ENCODE peak calls at places on chromosomes 12 and 14, in nine cellular contexts. B, I, H, D, Z, T, K, S and E are unnamed samples.

GRCh38 chr12:128486951-128487350 is 220.0 kb downstream of the TMEM132C start:
- DNase-seq in S (no peak), H (no peak), T (no peak), B (no peak), I (no peak), K (no peak), Z (no peak), D (no peak), E (no peak)

GRCh38 chr12:115922952-115923564 is 354.4 kb downstream of the MED13L start:
- DNase-seq in H (no peak), S (no peak), I (peak; percentile 27), T (no peak), Z (no peak), K (no peak), B (peak; percentile 53), D (no peak), E (no peak)

GRCh38 chr14:84707830-84708229 is 822.1 kb upstream of the FLRT2 start:
- DNase-seq in D (no peak), K (no peak), I (no peak), H (no peak), S (no peak), B (no peak), T (no peak), Z (no peak), E (no peak)

GRCh38 chr12:108634225-108634795 is 616 bp upstream of the SELPLG start:
- DNase-seq in Z (no peak), B (peak; percentile 44), K (peak; percentile 27), T (peak; percentile 30), D (no peak), H (peak; percentile 50), S (no peak), I (no peak), E (peak; percentile 85)

GRCh38 chr14:98210045-98210678 is 1061.8 kb downstream of the BCL11B start:
- DNase-seq in D (no peak), K (no peak), S (no peak), T (peak; percentile 58), I (peak; percentile 27), B (no peak), H (no peak), Z (no peak), E (no peak)

GRCh38 chr12:27213830-27214787 is 30.0 kb upstream of the STK38L start:
- DNase-seq in I (peak; percentile 38), Z (no peak), H (no peak), T (no peak), D (no peak), B (no peak), S (no peak), K (no peak), E (no peak)

GRCh38 chr14:62546862-62547474 is 498.3 kb downstream of the KCNH5 start:
- DNase-seq in I (no peak), T (no peak), H (no peak), B (peak; percentile 12), S (no peak), K (no peak), Z (no peak), D (no peak), E (no peak)

GRCh38 chr14:60656755-60657608 is 7.7 kb upstream of the SIX1 start:
- DNase-seq in D (no peak), S (no peak), Z (peak; percentile 31), K (no peak), T (no peak), I (peak; percentile 25), B (peak; percentile 75), H (peak; percentile 78), E (peak; percentile 43)

GRCh38 chr14:20435454-20436362 is at the start of gene KLHL33:
- DNase-seq in H (no peak), D (no peak), B (no peak), K (no peak), Z (peak; percentile 22), I (no peak), T (no peak), S (no peak), E (no peak)

GRCh38 chr14:68672609-68673285 is 120.1 kb downstream of the ZFP36L1 start:
- DNase-seq in H (no peak), B (no peak), I (no peak), K (no peak), T (no peak), Z (no peak), S (no peak), D (no peak), E (no peak)

GRCh38 chr14:36229262-36229661 is 52.7 kb upstream of the PTCSC3 start:
- DNase-seq in S (no peak), K (no peak), T (no peak), D (no peak), H (no peak), I (no peak), B (no peak), Z (no peak), E (no peak)

GRCh38 chr14:62216121-62216520 is 453.9 kb downstream of the SNAPC1 start:
- DNase-seq in T (no peak), H (no peak), S (no peak), B (no peak), Z (no peak), I (no peak), D (no peak), K (no peak), E (no peak)

GRCh38 chr14:104107611-104108569 is 22.4 kb downstream of the ASPG start:
- DNase-seq in D (no peak), Z (no peak), T (no peak), K (no peak), B (no peak), I (no peak), H (peak; percentile 56), S (no peak), E (peak; percentile 32)

GRCh38 chr12:131758016-131758739 is 47.3 kb downstream of the SFSWAP start:
- DNase-seq in D (no peak), B (no peak), S (no peak), K (no peak), I (no peak), T (no peak), H (no peak), Z (no peak), E (no peak)

GRCh38 chr12:6182279-6182898 is 17.8 kb upstream of the CD9 start:
- DNase-seq in S (peak; percentile 35), Z (peak; percentile 70), D (no peak), T (no peak), H (no peak), I (peak; percentile 58), B (no peak), K (no peak), E (peak; percentile 79)

GRCh38 chr12:108063192-108063591 is 65.9 kb upstream of the WSCD2 start:
- DNase-seq in T (no peak), K (no peak), Z (no peak), H (no peak), D (no peak), I (no peak), S (no peak), B (peak; percentile 6), E (no peak)

GRCh38 chr12:101051901-101052550 is 158.0 kb downstream of the SLC5A8 start:
- DNase-seq in Z (no peak), I (peak; percentile 83), K (no peak), D (no peak), B (peak; percentile 82), T (no peak), S (no peak), H (no peak), E (no peak)

GRCh38 chr14:45810152-45810872 is 557.3 kb upstream of the MIS18BP1 start:
- DNase-seq in Z (no peak), H (no peak), D (no peak), S (no peak), I (no peak), T (no peak), K (no peak), B (no peak), E (no peak)
- H3K27ac ChIP-seq in Z (peak overlapping the region; percentile 21), H (no peak overlapping the region), D (no peak overlapping the region), S (no peak overlapping the region), I (no peak overlapping the region), T (no peak overlapping the region), K (no peak overlapping the region), B (no peak overlapping the region), E (no peak overlapping the region)

GRCh38 chr12:130088509-130088908 is 73.8 kb upstream of the FZD10 start:
- DNase-seq in I (no peak), Z (no peak), D (no peak), H (no peak), K (no peak), S (no peak), B (no peak), T (no peak), E (no peak)
- H3K4me1 ChIP-seq in I (no peaks in the 10 kb centered on the region), Z (no peaks in the 10 kb centered on the region), D (no peaks in the 10 kb centered on the region), H (no peaks in the 10 kb centered on the region), K (peaks cover 3% of the 10 kb centered on the region), S (no peaks in the 10 kb centered on the region), B (no peaks in the 10 kb centered on the region), T (no peaks in the 10 kb centered on the region), E (peaks cover 3% of the 10 kb centered on the region)

GRCh38 chr12:14281539-14281938 is 83.9 kb upstream of the ATF7IP start:
- DNase-seq in Z (no peak), S (no peak), D (no peak), H (no peak), T (no peak), I (no peak), B (no peak), K (no peak), E (no peak)

GRCh38 chr12:14280921-14281320 is 84.6 kb upstream of the ATF7IP start:
- DNase-seq in B (no peak), K (no peak), Z (no peak), T (no peak), D (no peak), I (no peak), H (no peak), S (no peak), E (no peak)

GRCh38 chr12:14283489-14284144 is 81.9 kb upstream of the ATF7IP start:
- DNase-seq in S (no peak), K (no peak), Z (no peak), I (no peak), B (no peak), H (no peak), T (no peak), D (no peak), E (no peak)

GRCh38 chr12:14279845-14280244 is 85.6 kb upstream of the ATF7IP start:
- DNase-seq in B (no peak), T (no peak), K (no peak), Z (no peak), D (no peak), I (no peak), S (no peak), H (no peak), E (no peak)

DNA sequence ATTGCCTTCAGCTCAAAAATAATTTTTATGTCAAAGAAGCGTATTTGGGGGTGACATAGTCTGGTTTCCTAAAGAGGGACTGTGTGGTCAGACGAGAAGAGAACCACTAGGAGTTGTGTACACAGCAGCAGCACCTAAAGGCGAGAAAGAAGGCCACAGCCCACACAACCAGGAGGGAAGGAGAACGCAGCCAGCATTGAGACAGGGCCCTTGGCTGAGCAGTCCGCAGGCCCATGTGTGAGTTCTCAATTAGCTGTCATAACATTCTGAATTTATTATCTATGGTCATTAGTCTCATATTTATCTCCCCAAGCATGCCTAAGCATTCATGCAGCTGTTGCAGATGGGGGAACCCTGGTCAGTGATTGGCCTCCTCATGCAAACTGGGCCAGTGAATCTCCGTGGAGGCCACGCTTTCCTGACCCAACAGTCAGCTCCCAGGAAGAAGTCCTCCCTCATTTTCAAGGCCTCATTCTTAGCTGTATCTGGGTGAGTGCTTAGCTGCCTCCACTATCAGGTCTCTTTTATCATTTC is 81.2 kb upstream of the ATF7IP start:
- DNase-seq in S (no peak), H (no peak), Z (peak; percentile 71), B (no peak), D (no peak), K (no peak), I (no peak), T (no peak), E (no peak)
- H3K27ac ChIP-seq in S (no peak overlapping the region), H (no peak overlapping the region), Z (peak overlapping the region; percentile 53), B (no peak overlapping the region), D (no peak overlapping the region), K (no peak overlapping the region), I (no peak overlapping the region), T (no peak overlapping the region), E (no peak overlapping the region)

GRCh38 chr12:4242595-4242994 is 31.0 kb upstream of the CCND2 start:
- DNase-seq in B (no peak), I (no peak), Z (no peak), T (no peak), K (no peak), D (peak; percentile 70), H (no peak), S (no peak), E (no peak)
- H3K4me1 ChIP-seq in B (no peaks in the 10 kb centered on the region), I (no peaks in the 10 kb centered on the region), Z (no peaks in the 10 kb centered on the region), T (no peaks in the 10 kb centered on the region), K (no peaks in the 10 kb centered on the region), D (no peaks in the 10 kb centered on the region), H (no peaks in the 10 kb centered on the region), S (peaks cover 5% of the 10 kb centered on the region), E (peaks cover 21% of the 10 kb centered on the region)